ENCODE peak calls at places on chromosomes 6 and 20, in seven cellular contexts. K, B, W, A, C, X and N are unnamed samples.

GRCh38 chr6:6764764-6765434 is 176.4 kb downstream of the LY86 start:
- DNase-seq in K (no peak), B (no peak), W (no peak), A (no peak), C (no peak), X (no peak), N (no peak)

GRCh38 chr6:90044833-90045337 is 150.6 kb downstream of the GJA10 start:
- DNase-seq in K (peak), B (no peak), W (no peak), A (no peak), C (peak), X (no peak), N (no peak)

GRCh38 chr20:59214619-59215547 is 51.3 kb downstream of the ZNF831 start:
- DNase-seq in K (no peak), B (no peak), W (no peak), A (no peak), C (no peak), X (no peak), N (no peak)

GRCh38 chr6:113318553-113318952 is 538.6 kb upstream of the MARCKS start:
- DNase-seq in K (peak), B (no peak), W (no peak), A (no peak), C (no peak), X (no peak), N (peak)

GRCh38 chr6:41966214-41966920 is 24.8 kb upstream of the CCND3 start:
- DNase-seq in K (no peak), B (no peak), W (no peak), A (no peak), C (no peak), X (no peak), N (no peak)

GRCh38 chr20:7038029-7038428 is 270.5 kb downstream of the BMP2 start:
- DNase-seq in K (no peak), B (no peak), W (no peak), A (no peak), C (no peak), X (no peak), N (no peak)

GRCh38 chr20:33814238-33814712 is 3.1 kb downstream of the CHMP4B start:
- DNase-seq in K (peak), B (no peak), W (no peak), A (no peak), C (no peak), X (no peak), N (no peak)

GRCh38 chr20:41480054-41480770 is 113.6 kb upstream of the EMILIN3 start:
- DNase-seq in K (peak), B (no peak), W (no peak), A (no peak), C (no peak), X (no peak), N (no peak)

GRCh38 chr6:133894795-133895401 is 6.0 kb downstream of the TCF21 start:
- DNase-seq in K (no peak), B (no peak), W (no peak), A (no peak), C (no peak), X (no peak), N (no peak)

GRCh38 chr6:93886416-93886815 is 467.1 kb upstream of the EPHA7 start:
- DNase-seq in K (peak), B (no peak), W (no peak), A (no peak), C (no peak), X (no peak), N (no peak)

GRCh38 chr6:2877057-2877882 is 25.8 kb downstream of the SERPINB9 start:
- DNase-seq in K (peak), B (no peak), W (no peak), A (peak), C (no peak), X (no peak), N (no peak)

GRCh38 chr20:50415516-50416268 is 94.5 kb upstream of the PTPN1 start:
- DNase-seq in K (peak), B (no peak), W (peak), A (peak), C (no peak), X (no peak), N (no peak)

GRCh38 chr20:31751126-31751525 is 12.0 kb downstream of the TPX2 start:
- DNase-seq in K (no peak), B (no peak), W (no peak), A (no peak), C (no peak), X (no peak), N (no peak)

GRCh38 chr6:22129751-22130150 is 167.1 kb downstream of the PRL start:
- DNase-seq in K (no peak), B (no peak), W (no peak), A (no peak), C (no peak), X (no peak), N (no peak)

GRCh38 chr6:158703840-158704822 is 54.3 kb downstream of the SYTL3 start:
- DNase-seq in K (peak), B (no peak), W (peak), A (peak), C (peak), X (peak), N (no peak)

GRCh38 chr6:3808189-3808588 is 41.0 kb upstream of the FAM50B start:
- DNase-seq in K (peak), B (no peak), W (no peak), A (no peak), C (no peak), X (no peak), N (no peak)

GRCh38 chr6:111423960-111424846 is 58.8 kb downstream of the REV3L start:
- DNase-seq in K (peak), B (no peak), W (no peak), A (no peak), C (no peak), X (no peak), N (peak)

GRCh38 chr20:23889775-23890187 is 10.2 kb upstream of the CST5 start:
- DNase-seq in K (peak), B (no peak), W (peak), A (peak), C (peak), X (no peak), N (no peak)

GRCh38 chr6:145206247-145206907 is 528.9 kb downstream of the EPM2A start:
- DNase-seq in K (no peak), B (no peak), W (no peak), A (no peak), C (no peak), X (no peak), N (no peak)

GRCh38 chr6:29011276-29011734 is 6.2 kb upstream of the ZNF311 start:
- DNase-seq in K (peak), B (no peak), W (no peak), A (no peak), C (peak), X (no peak), N (no peak)

GRCh38 chr6:138662474-138662873 is 111.1 kb upstream of the CCDC28A start:
- DNase-seq in K (no peak), B (no peak), W (no peak), A (peak), C (no peak), X (no peak), N (no peak)

GRCh38 chr6:163417595-163417994 is 3.1 kb downstream of the QKI start:
- DNase-seq in K (peak), B (no peak), W (no peak), A (no peak), C (no peak), X (no peak), N (no peak)
- H3K9ac ChIP-seq in K (peak), B (peak), W (no peak), A (peak), C (no peak), X (no peak), N (peak)

DNA sequence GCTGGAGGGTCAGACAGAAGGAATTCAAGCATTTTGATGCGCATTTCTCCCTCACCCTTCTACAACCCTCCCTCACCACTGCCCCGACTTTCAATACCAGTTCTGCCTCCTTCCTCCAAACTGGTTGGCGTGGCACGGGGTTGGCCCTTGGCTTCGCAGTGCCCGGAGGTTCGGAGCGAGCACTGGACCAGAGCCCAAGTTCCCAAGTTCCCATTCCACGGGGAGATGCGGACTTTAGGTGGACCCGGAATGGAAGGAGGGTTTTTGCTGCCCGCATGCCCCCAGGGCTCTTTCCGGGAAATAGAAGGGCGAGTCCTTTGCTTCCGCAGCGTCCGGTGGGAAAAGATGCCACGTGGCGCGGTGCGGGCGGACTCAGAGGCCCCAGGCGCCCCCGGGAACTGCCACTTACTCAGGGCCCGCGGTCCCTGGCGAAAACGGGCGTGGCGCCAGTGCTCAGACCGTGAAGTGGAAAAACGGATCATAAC is 8.0 kb upstream of the LAMP5 start:
- DNase-seq in K (no peak), B (no peak), W (no peak), A (no peak), C (no peak), X (no peak), N (no peak)
- TF ChIP-seq EZH2 in K (no peak), B (no peak), W (no peak), A (no peak), C (no peak), X (peak), N (no peak)

GRCh38 chr6:26159417-26160273 is 72.4 kb downstream of the HFE start:
- DNase-seq in K (peak), B (peak), W (no peak), A (no peak), C (no peak), X (no peak), N (no peak)

GRCh38 chr6:26157150-26157837 is 70.1 kb downstream of the HFE start:
- DNase-seq in K (peak), B (no peak), W (no peak), A (no peak), C (peak), X (peak), N (no peak)

GRCh38 chr6:26156850-26157149 is 69.6 kb downstream of the HFE start:
- DNase-seq in K (no peak), B (no peak), W (no peak), A (no peak), C (no peak), X (no peak), N (no peak)

GRCh38 chr6:26158581-26159416 is 71.6 kb downstream of the HFE start:
- DNase-seq in K (peak), B (peak), W (no peak), A (no peak), C (peak), X (no peak), N (no peak)

DNA sequence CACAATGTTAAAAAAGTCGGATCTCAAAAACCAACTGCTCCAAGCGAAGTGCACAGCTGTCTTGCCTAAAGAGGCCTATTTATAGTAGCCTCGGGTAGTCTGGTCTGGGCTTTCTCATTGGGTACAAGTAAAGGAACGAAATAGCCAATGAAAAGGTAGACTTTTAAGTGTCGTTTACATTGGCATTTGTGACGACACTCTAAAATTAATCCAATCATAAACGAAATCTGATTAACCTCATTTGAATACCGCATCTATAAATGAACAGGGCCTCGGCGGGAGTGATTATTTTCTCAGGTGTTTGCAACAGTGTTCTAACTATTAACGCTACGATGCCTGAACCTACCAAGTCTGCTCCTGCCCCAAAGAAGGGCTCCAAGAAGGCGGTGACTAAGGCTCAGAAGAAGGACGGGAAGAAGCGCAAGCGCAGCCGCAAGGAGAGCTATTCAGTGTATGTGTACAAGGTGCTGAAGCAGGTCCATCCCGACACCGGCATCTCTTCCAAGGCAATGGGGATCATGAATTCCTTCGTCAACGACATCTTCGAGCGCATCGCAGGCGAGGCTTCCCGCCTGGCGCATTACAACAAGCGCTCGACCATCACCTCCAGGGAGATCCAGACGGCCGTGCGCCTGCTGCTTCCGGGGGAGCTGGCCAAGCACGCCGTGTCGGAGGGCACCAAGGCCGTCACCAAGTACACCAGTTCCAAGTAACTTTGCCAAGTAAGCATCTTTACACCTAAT is 70.8 kb downstream of the HFE start:
- DNase-seq in K (peak), B (peak), W (peak), A (peak), C (peak), X (peak), N (peak)
- TF ChIP-seq POLR2AphosphoS5 in K (peak), B (peak), W (peak), A (peak), C (peak), X (peak), N (peak)

DNA sequence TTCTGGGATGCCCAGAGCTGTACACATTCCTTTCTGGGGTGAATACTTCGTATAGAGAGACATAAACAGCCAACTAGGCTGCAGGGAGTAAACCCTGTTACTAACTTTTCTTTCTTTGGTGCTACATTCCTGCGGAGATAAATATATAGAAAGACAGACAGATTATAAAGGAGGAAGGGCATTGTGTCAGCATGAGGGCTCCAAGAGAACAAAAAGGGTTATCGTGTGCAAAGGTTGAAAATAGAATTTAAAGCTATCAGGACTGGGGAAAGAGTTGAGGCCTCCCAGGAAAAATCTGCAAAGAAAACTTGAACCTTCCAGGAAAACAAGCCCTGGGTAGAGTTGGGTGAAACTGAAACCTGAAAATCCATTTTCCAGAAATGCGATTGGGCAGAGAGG is 68.0 kb downstream of the TMEM170B start:
- DNase-seq in K (peak), B (no peak), W (no peak), A (no peak), C (no peak), X (no peak), N (no peak)
- H3K9ac ChIP-seq in K (peak), B (no peak), W (no peak), A (no peak), C (no peak), X (no peak), N (no peak)

GRCh38 chr20:2804921-2805681 is 4.7 kb upstream of the CPXM1 start:
- DNase-seq in K (no peak), B (no peak), W (no peak), A (no peak), C (no peak), X (no peak), N (no peak)
- TF ChIP-seq EZH2 in K (peak), B (no peak), W (no peak), A (no peak), C (no peak), X (peak), N (no peak)

GRCh38 chr6:18363746-18364145 is 23.4 kb upstream of the RNF144B start:
- DNase-seq in K (peak), B (no peak), W (no peak), A (no peak), C (no peak), X (no peak), N (no peak)

GRCh38 chr6:18360188-18360587 is 27.0 kb upstream of the RNF144B start:
- DNase-seq in K (no peak), B (no peak), W (no peak), A (no peak), C (no peak), X (no peak), N (no peak)

GRCh38 chr6:18367371-18367770 is 19.8 kb upstream of the RNF144B start:
- DNase-seq in K (no peak), B (no peak), W (no peak), A (no peak), C (no peak), X (no peak), N (no peak)

GRCh38 chr6:18359237-18359885 is 27.8 kb upstream of the RNF144B start:
- DNase-seq in K (no peak), B (no peak), W (no peak), A (no peak), C (no peak), X (no peak), N (no peak)

DNA sequence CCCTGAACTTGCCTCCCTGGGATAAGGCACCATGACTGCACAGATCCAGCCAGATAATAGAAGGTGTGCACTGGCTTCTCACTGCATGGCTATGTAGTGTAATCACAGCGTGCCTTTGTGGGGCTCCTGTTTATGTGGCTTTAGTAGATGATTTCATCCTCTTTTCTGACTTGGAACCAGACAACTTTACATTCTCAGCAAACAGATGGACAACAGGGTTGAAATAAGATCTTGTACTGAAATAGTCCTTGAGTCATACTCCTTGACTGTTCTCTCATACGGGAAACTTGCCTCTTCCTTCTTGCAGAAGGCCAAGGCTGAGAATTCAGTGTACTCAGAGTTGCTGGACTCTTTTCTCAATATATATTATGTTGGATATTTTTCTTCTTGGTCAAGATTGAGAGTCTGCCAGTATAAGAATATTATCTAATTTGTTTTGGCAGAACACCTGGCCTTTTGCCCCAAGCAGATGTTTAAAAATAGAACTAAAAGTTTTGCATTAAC is 25.0 kb upstream of the RNF144B start:
- DNase-seq in K (peak), B (no peak), W (no peak), A (no peak), C (no peak), X (no peak), N (no peak)
- TF ChIP-seq POLR2AphosphoS5 in K (no peak), B (no peak), W (no peak), A (no peak), C (no peak), X (no peak), N (no peak)

DNA sequence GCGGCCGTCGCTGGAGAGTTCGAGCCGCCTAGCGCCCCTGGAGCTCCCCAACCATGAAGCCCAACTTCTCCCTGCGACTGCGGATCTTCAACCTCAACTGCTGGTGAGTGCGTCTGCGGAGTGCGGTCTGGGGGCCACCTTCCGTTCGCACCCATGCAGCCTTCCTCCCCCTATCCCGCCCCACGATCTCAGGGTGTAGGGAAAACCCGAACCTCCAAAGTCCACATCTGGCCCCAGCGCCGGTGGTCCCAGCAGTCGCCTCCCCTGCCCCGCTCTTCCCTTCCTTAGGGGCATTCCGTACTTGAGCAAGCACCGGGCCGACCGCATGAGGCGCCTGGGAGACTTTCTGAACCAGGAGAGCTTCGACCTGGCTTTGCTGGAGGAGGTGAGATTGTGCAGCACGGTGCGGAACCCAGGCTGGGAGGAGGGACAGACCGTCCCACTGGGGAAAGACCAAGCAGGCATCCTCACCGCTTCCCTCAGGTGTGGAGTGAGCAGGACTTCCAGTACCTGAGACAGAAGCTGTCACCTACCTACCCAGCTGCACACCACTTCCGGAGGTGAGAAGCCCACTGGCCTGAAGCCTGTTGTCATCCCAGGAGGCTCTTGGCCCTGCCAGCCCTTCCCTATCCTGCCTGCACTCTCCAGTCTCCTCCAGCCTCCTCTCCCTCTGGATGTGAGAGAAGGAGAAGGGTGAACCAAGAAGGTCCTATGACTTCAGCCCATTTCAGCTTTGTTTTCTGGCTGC is 719 bp downstream of the SMPD2 start:
- DNase-seq in K (peak), B (no peak), W (no peak), A (peak), C (peak), X (no peak), N (no peak)
- H3K9ac ChIP-seq in K (peak), B (peak), W (peak), A (peak), C (peak), X (peak), N (peak)

GRCh38 chr6:34201455-34202098 is 35.1 kb upstream of the HMGA1 start:
- DNase-seq in K (no peak), B (no peak), W (no peak), A (no peak), C (no peak), X (no peak), N (no peak)
- TF ChIP-seq EZH2 in K (no peak), B (no peak), W (no peak), A (no peak), C (no peak), X (no peak), N (no peak)

DNA sequence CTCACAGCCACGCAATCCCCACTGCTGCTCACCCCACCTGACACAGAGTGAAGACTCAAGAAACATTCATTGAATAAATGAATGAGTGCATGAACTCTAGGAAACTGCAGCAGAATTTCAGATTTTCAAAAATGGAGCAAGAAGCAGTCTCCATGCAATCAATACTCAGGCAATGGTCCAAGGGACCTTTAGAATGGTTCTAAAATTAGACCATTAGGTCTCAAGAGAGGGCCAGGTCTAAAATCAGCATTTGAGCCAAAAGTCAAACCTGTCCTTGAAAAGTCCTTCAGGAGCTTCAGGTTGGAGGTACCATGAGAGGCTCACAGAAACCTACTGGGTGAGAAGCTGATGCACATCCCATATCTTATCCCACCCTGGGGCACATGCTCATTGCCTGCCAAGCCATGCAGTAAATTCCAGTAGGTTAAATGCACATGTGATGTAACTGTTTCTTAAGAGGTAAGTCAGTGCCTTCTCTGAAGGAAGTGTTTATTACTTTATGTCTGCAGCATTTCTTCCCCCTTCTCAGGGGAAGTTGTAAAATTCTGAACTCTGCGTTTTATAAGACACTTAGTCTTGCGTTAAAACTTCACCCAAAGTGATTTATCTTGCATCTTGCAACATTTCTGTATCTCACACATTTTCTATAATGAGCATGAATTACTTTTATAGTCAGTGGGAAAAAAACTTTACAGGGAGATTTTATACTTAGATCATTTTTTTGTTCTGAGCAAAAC is 126.6 kb downstream of the ADAT2 start:
- DNase-seq in K (no peak), B (no peak), W (no peak), A (no peak), C (no peak), X (no peak), N (peak)
- TF ChIP-seq POLR2AphosphoS5 in K (no peak), B (no peak), W (no peak), A (no peak), C (no peak), X (no peak), N (no peak)